ENCODE peak calls at places on chromosomes 16 and 17, in four cellular contexts. One of them, this sample, is unnamed.
A peak's percentile ranks its signal among the peaks of the same experiment; 100 is the strongest.

GRCh38 chr16:57530531-57531252 is 5.7 kb downstream of the CCDC102A start:
- DNase-seq in K562: no peak
- DNase-seq in H1: no peak
- DNase-seq in HepG2: no peak
- DNase-seq in this sample: no peak

GRCh38 chr17:36592316-36592710 is 634 bp downstream of the DHRS11 start:
- DNase-seq in K562: peak; percentile 54
- DNase-seq in H1: no peak
- DNase-seq in HepG2: no peak
- DNase-seq in this sample: no peak

GRCh38 chr16:58127033-58127556 is 2.1 kb downstream of the CFAP20 start:
- DNase-seq in K562: no peak
- DNase-seq in H1: no peak
- DNase-seq in HepG2: peak; percentile 49
- DNase-seq in this sample: no peak

GRCh38 chr17:65918921-65919546 is 272.9 kb downstream of the CEP112 start:
- DNase-seq in K562: no peak
- DNase-seq in H1: no peak
- DNase-seq in HepG2: peak; percentile 30
- DNase-seq in this sample: no peak

GRCh38 chr17:6461792-6462524 is 17.7 kb downstream of the PIMREG start:
- DNase-seq in K562: no peak
- DNase-seq in H1: no peak
- DNase-seq in HepG2: no peak
- DNase-seq in this sample: no peak

GRCh38 chr17:39867084-39867890 is 715 bp upstream of the ZPBP2 start:
- DNase-seq in K562: no peak
- DNase-seq in H1: no peak
- DNase-seq in HepG2: no peak
- DNase-seq in this sample: peak; percentile 96

GRCh38 chr16:82037666-82038065 is 2.6 kb downstream of the HSD17B2 start:
- DNase-seq in K562: no peak
- DNase-seq in H1: no peak
- DNase-seq in HepG2: no peak
- DNase-seq in this sample: no peak

GRCh38 chr16:2323701-2324100 is 16.8 kb downstream of the ABCA3 start:
- DNase-seq in K562: no peak
- DNase-seq in H1: no peak
- DNase-seq in HepG2: no peak
- DNase-seq in this sample: no peak

GRCh38 chr16:58551496-58551895 is 36.2 kb downstream of the SETD6 start:
- DNase-seq in K562: no peak
- DNase-seq in H1: no peak
- DNase-seq in HepG2: no peak
- DNase-seq in this sample: no peak

GRCh38 chr17:45435481-45435880 is 2.8 kb upstream of the ARHGAP27 start:
- DNase-seq in K562: no peak
- DNase-seq in H1: no peak
- DNase-seq in HepG2: no peak
- DNase-seq in this sample: no peak

GRCh38 chr16:3021449-3022207 is 1.5 kb downstream of the TNFRSF12A start:
- DNase-seq in K562: peak; percentile 71
- DNase-seq in H1: peak; percentile 81
- DNase-seq in HepG2: peak; percentile 68
- DNase-seq in this sample: no peak

GRCh38 chr17:74759243-74759801 is 10.9 kb downstream of the NHERF1 start:
- DNase-seq in K562: no peak
- DNase-seq in H1: no peak
- DNase-seq in HepG2: no peak
- DNase-seq in this sample: no peak
- TF ChIP-seq CBX5 in K562: no peak
- TF ChIP-seq CBX5 in H1: no peak
- TF ChIP-seq CBX5 in HepG2: no peak
- TF ChIP-seq CBX5 in this sample: no peak

GRCh38 chr16:27972500-27972899 is 91.0 kb downstream of the GSG1L start:
- DNase-seq in K562: peak; percentile 48
- DNase-seq in H1: no peak
- DNase-seq in HepG2: peak; percentile 51
- DNase-seq in this sample: peak; percentile 17
- TF ChIP-seq SRF in K562: no peak
- TF ChIP-seq SRF in H1: no peak
- TF ChIP-seq SRF in HepG2: no peak
- TF ChIP-seq SRF in this sample: no peak

GRCh38 chr16:11561856-11562255 is 24.9 kb downstream of the LITAF start:
- DNase-seq in K562: no peak
- DNase-seq in H1: no peak
- DNase-seq in HepG2: no peak
- DNase-seq in this sample: no peak
- H3K4me1 ChIP-seq in K562: no peaks in the 10 kb centered on the region
- H3K4me1 ChIP-seq in H1: peaks cover 3% of the 10 kb centered on the region
- H3K4me1 ChIP-seq in HepG2: peaks cover 70% of the 10 kb centered on the region
- H3K4me1 ChIP-seq in this sample: peaks cover 8% of the 10 kb centered on the region

GRCh38 chr17:17025621-17026020 is 16.6 kb upstream of the MPRIP start:
- DNase-seq in K562: no peak
- DNase-seq in H1: no peak
- DNase-seq in HepG2: no peak
- DNase-seq in this sample: no peak
- TF ChIP-seq CBX5 in K562: no peak
- TF ChIP-seq CBX5 in H1: no peak
- TF ChIP-seq CBX5 in HepG2: no peak
- TF ChIP-seq CBX5 in this sample: no peak